ENCODE peak calls at places on chromosome 18, in six cellular contexts. O is HL-60, Y is dorsolateral prefrontal cortex, B is left ventricle myocardium inferior, J is natural killer cell, E is foreskin keratinocyte. H is an unnamed sample.

GRCh38 chr18:49500136-49500921 is 13.3 kb upstream of the C18orf32 start:
- DNase-seq in O (no peak), Y (no peak), B (no peak), J (no peak), E (no peak), H (no peak)

GRCh38 chr18:73952296-73952946 is 195.2 kb downstream of the FBXO15 start:
- DNase-seq in O (no peak), Y (no peak), B (no peak), J (no peak), E (no peak), H (no peak)

GRCh38 chr18:77014538-77014937 is 118.0 kb downstream of the MBP start:
- DNase-seq in O (no peak), Y (no peak), B (peak; percentile 58), J (no peak), E (no peak), H (no peak)

GRCh38 chr18:58831610-58832009 is 33.1 kb upstream of the ZNF532 start:
- DNase-seq in O (no peak), Y (no peak), B (no peak), J (no peak), E (peak; percentile 48), H (peak; percentile 43)

GRCh38 chr18:28834889-28835288 is 658.0 kb upstream of the CDH2 start:
- DNase-seq in O (no peak), Y (no peak), B (no peak), J (no peak), E (peak; percentile 68), H (peak; percentile 83)

GRCh38 chr18:47683774-47684173 is 246.7 kb downstream of the SMAD2 start:
- DNase-seq in O (no peak), Y (no peak), B (no peak), J (no peak), E (peak; percentile 1), H (no peak)

GRCh38 chr18:13558132-13558531 is 168.2 kb downstream of the FAM210A start:
- DNase-seq in O (no peak), Y (no peak), B (peak; percentile 52), J (no peak), E (peak; percentile 21), H (peak; percentile 49)

GRCh38 chr18:60259052-60259681 is 113.4 kb downstream of the MC4R start:
- DNase-seq in O (no peak), Y (no peak), B (no peak), J (no peak), E (peak; percentile 55), H (no peak)

GRCh38 chr18:73597832-73598615 is 549.6 kb downstream of the FBXO15 start:
- DNase-seq in O (no peak), Y (no peak), B (no peak), J (no peak), E (no peak), H (no peak)

GRCh38 chr18:36127866-36128845 is 984 bp downstream of the SLC39A6 start:
- DNase-seq in O (no peak), Y (no peak), B (no peak), J (no peak), E (peak; percentile 33), H (peak; percentile 23)

GRCh38 chr18:8982416-8983183 is 119.9 kb upstream of the NDUFV2 start:
- DNase-seq in O (no peak), Y (no peak), B (no peak), J (no peak), E (peak; percentile 97), H (peak; percentile 98)

GRCh38 chr18:60910534-60910933 is 422.7 kb upstream of the CDH20 start:
- DNase-seq in O (no peak), Y (no peak), B (no peak), J (no peak), E (no peak), H (peak; percentile 8)

GRCh38 chr18:58169472-58169871 is 125.4 kb downstream of the NEDD4L start:
- DNase-seq in O (no peak), Y (no peak), B (no peak), J (no peak), E (no peak), H (no peak)

GRCh38 chr18:7855051-7855450 is 287.9 kb downstream of the PTPRM start:
- DNase-seq in O (no peak), Y (no peak), B (no peak), J (no peak), E (no peak), H (no peak)

GRCh38 chr18:53941601-53942335 is 282.7 kb downstream of the MBD2 start:
- DNase-seq in O (peak; percentile 29), Y (no peak), B (no peak), J (no peak), E (peak; percentile 78), H (peak; percentile 34)

GRCh38 chr18:37762076-37762475 is 196.5 kb upstream of the CELF4 start:
- DNase-seq in O (no peak), Y (peak; percentile 62), B (no peak), J (no peak), E (no peak), H (no peak)

GRCh38 chr18:36775396-36775795 is 53.4 kb downstream of the TPGS2 start:
- DNase-seq in O (no peak), Y (no peak), B (no peak), J (no peak), E (no peak), H (no peak)

GRCh38 chr18:76722224-76723061 is 99.9 kb upstream of the ZNF236 start:
- DNase-seq in O (no peak), Y (no peak), B (no peak), J (no peak), E (no peak), H (no peak)

GRCh38 chr18:68660355-68661183 is 54.3 kb downstream of the TMX3 start:
- DNase-seq in O (no peak), Y (no peak), B (no peak), J (no peak), E (peak; percentile 30), H (peak; percentile 69)

GRCh38 chr18:40035951-40036350 is 1919.1 kb upstream of the PIK3C3 start:
- DNase-seq in O (no peak), Y (no peak), B (no peak), J (no peak), E (no peak), H (no peak)

DNA sequence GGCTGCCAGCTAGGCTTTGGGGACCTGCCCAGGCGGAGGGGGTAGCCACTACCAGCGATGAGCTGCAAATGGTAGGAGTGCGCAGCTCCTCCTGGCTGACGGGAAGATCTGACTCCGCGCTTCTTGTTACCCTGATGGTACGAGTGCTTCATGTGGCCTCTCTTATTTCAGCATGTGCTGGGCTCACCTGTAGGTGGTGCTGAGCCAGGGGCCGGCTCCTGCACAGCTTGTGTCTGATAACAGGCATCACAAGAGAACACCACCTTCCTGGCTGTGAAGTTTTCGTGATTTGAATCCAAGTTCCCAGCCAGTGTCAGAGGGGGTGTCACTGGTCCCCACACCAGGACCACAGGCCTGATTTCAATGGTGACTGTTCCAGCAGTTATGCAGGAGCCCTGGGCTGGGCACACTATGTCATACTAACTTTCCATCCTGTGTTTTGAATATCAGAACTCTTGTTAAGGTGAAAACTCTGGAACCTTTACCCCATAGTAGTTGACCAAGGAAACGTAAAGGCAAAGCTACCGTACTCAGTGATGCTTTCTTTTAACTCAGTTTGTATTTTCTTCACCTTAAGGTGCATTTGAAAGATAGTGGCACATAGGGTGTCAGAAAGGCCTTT is 28.0 kb downstream of the APCDD1 start:
- DNase-seq in O (no peak), Y (no peak), B (no peak), J (no peak), E (no peak), H (no peak)
- TF ChIP-seq CTCF in O (no peak), Y (no peak), B (no peak), J (no peak), E (no peak), H (no peak)

GRCh38 chr18:79151191-79151590 is 82.0 kb downstream of the ATP9B start:
- DNase-seq in O (no peak), Y (no peak), B (no peak), J (no peak), E (no peak), H (no peak)

DNA sequence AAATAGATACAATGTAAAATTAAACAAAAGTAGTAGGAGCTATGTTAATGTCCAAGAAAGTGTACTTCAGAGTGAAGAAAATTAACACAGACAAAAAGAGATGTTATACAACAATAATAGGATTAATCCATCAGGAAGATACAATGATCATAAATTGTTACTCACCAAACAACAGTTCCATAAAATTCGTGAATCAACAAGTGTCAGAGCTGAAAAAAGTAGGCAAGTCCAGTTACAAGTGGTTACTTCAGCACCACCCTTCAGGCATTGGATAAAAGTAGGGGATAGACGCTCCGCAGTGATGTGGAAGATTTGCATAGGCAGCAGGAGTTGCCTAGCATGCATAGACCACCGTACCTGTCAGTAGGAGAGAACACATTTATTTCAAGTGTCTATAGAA is 77.8 kb downstream of the ATP9B start:
- DNase-seq in O (no peak), Y (no peak), B (no peak), J (no peak), E (no peak), H (no peak)
- TF ChIP-seq CTCF in O (no peak), Y (no peak), B (no peak), J (no peak), E (no peak), H (no peak)

DNA sequence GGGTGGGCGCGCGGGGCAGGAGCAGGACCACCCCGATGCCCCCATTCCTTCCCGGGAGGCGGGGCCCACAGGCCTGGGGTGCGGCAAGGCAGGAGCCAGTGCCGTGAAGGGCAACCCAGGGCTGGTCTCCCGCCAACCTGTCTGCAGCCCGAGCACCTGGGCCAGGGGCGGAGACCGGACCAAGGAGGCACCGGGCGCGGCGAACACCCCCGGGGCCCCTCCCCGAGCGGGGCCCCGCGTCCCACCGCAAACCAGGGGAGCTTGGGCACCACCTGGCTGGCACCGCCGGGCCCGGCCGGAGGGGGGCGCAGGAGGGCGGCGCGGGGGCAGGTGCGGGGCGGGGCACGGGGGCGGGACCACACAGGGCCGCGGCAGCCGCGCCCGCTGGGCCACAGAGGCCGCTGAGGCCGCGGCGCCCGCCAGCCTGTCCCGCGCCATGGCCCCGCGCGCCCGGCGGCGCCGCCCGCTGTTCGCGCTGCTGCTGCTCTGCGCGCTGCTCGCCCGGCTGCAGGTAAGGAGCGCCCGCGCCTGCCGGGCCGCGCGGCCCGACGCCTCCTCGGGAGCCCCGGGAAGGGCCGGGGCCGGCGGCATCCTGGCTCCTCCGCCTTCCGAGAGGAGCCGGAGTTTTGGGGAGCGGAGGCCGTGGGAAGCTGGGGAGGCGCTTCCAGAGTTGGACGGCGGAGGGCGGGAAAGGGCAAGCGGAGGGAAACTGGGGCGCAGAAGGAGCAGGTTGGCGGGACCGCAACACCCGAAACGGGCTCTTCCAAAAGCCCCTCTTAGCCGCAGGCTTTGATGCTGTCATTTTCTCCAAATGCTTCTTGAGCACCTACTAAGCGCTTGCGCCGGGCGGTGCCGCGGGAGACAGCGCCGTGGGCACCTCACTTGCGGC is at the start of gene TNFRSF11A:
- DNase-seq in O (peak; percentile 36), Y (no peak), B (peak; percentile 33), J (peak; percentile 47), E (no peak), H (no peak)
- TF ChIP-seq CTCF in O (peak; percentile 3), Y (no peak), B (peak; percentile 38), J (no peak), E (peak; percentile 49), H (peak; percentile 0)

GRCh38 chr18:45277870-45278269 is 337.4 kb upstream of the SLC14A2 start:
- DNase-seq in O (no peak), Y (no peak), B (no peak), J (no peak), E (no peak), H (no peak)

GRCh38 chr18:45285251-45285650 is 330.0 kb upstream of the SLC14A2 start:
- DNase-seq in O (no peak), Y (no peak), B (no peak), J (no peak), E (no peak), H (no peak)

GRCh38 chr18:45280486-45281263 is 334.6 kb upstream of the SLC14A2 start:
- DNase-seq in O (no peak), Y (no peak), B (no peak), J (no peak), E (no peak), H (no peak)

GRCh38 chr18:45284174-45284573 is 331.1 kb upstream of the SLC14A2 start:
- DNase-seq in O (no peak), Y (no peak), B (no peak), J (no peak), E (no peak), H (no peak)

GRCh38 chr18:45282101-45282812 is 333.0 kb upstream of the SLC14A2 start:
- DNase-seq in O (no peak), Y (no peak), B (no peak), J (no peak), E (no peak), H (no peak)
- TF ChIP-seq CTCF in O (no peak), Y (no peak), B (no peak), J (no peak), E (peak; percentile 19), H (peak; percentile 17)